ENCODE peak calls at places on chromosomes 4 and X, in seven cellular contexts. X, W, Q, U, K, Y and V are unnamed samples.

GRCh38 chr4:1328267-1329155 is 18.5 kb upstream of the UVSSA start:
- DNase-seq in X (no peak), W (peak; percentile 76), Q (no peak), U (no peak), K (no peak), Y (no peak), V (no peak)

GRCh38 chrX:39204945-39205344 is 403.7 kb downstream of the MID1IP1 start:
- DNase-seq in X (no peak), W (no peak), Q (no peak), U (no peak), K (no peak), Y (no peak), V (no peak)

GRCh38 chr4:98662619-98663225 is 4.3 kb upstream of the TSPAN5 start:
- DNase-seq in X (no peak), W (no peak), Q (peak; percentile 21), U (peak; percentile 20), K (no peak), Y (no peak), V (no peak)

GRCh38 chr4:33316033-33316432 is 2595.9 kb downstream of the PCDH7 start:
- DNase-seq in X (no peak), W (no peak), Q (no peak), U (no peak), K (peak; percentile 0), Y (no peak), V (no peak)

GRCh38 chr4:25030283-25031076 is at the start of gene LGI2:
- DNase-seq in X (peak; percentile 34), W (peak; percentile 80), Q (no peak), U (peak; percentile 73), K (peak; percentile 45), Y (peak; percentile 74), V (peak; percentile 81)

GRCh38 chrX:102833136-102833535 is 103.9 kb upstream of the RAB40AL start:
- DNase-seq in X (no peak), W (no peak), Q (no peak), U (no peak), K (peak; percentile 18), Y (no peak), V (no peak)

GRCh38 chrX:40938418-40938817 is 146.8 kb upstream of the USP9X start:
- DNase-seq in X (no peak), W (no peak), Q (no peak), U (no peak), K (peak; percentile 30), Y (no peak), V (no peak)

GRCh38 chr4:75985116-75985515 is 5.6 kb downstream of the SDAD1 start:
- DNase-seq in X (no peak), W (no peak), Q (no peak), U (no peak), K (peak; percentile 47), Y (no peak), V (no peak)

GRCh38 chr4:184215709-184216328 is 1.9 kb downstream of the ENPP6 start:
- DNase-seq in X (no peak), W (peak; percentile 55), Q (no peak), U (no peak), K (no peak), Y (no peak), V (peak; percentile 10)

GRCh38 chr4:97656034-97656720 is 487.1 kb downstream of the STPG2 start:
- DNase-seq in X (no peak), W (no peak), Q (no peak), U (no peak), K (peak; percentile 89), Y (no peak), V (no peak)

GRCh38 chr4:123477804-123478209 is 81.2 kb downstream of the SPRY1 start:
- DNase-seq in X (no peak), W (no peak), Q (peak; percentile 36), U (no peak), K (peak; percentile 86), Y (no peak), V (no peak)

GRCh38 chrX:114611018-114611619 is 27.2 kb downstream of the HTR2C start:
- DNase-seq in X (peak; percentile 46), W (no peak), Q (peak; percentile 20), U (no peak), K (peak; percentile 57), Y (no peak), V (peak; percentile 56)

GRCh38 chrX:132940727-132941162 is 17.7 kb downstream of the HS6ST2 start:
- DNase-seq in X (no peak), W (no peak), Q (no peak), U (no peak), K (no peak), Y (no peak), V (peak; percentile 14)
- TF ChIP-seq CTCF in X (peak; percentile 60), W (no peak), Q (no peak), U (no peak), K (no peak), Y (peak; percentile 68), V (peak; percentile 50)

GRCh38 chr4:28723371-28723770 is 1862.7 kb downstream of the STIM2 start:
- DNase-seq in X (no peak), W (no peak), Q (no peak), U (no peak), K (no peak), Y (no peak), V (no peak)
- TF ChIP-seq CTCF in X (no peak), W (no peak), Q (no peak), U (no peak), K (no peak), Y (no peak), V (no peak)

DNA sequence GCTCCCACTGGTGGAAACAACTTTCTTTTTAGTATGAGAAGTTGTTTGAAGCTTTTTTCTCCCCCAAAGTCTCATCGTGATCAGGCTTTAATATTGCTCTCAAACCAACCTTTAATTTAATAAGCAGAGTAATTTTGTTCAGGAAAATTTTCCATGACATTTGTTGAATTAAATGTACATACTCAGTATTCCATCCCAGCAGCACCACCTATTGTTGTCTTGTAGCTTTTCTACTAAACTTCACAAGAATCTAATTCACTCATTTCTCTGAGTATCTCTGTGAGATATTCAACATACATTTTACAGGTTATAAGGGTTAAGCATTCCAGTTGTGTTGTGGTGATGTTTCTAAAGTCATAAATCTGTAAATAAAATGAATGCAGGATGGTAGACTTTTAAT is 218.3 kb upstream of the HAND2 start:
- DNase-seq in X (no peak), W (no peak), Q (no peak), U (no peak), K (peak; percentile 55), Y (no peak), V (no peak)
- TF ChIP-seq CTCF in X (no peak), W (no peak), Q (no peak), U (no peak), K (peak; percentile 28), Y (no peak), V (no peak)

GRCh38 chr4:128225148-128225547 is 62.5 kb downstream of the PGRMC2 start:
- DNase-seq in X (no peak), W (no peak), Q (no peak), U (no peak), K (peak; percentile 60), Y (no peak), V (no peak)

GRCh38 chr4:128221556-128221955 is 66.1 kb downstream of the PGRMC2 start:
- DNase-seq in X (no peak), W (no peak), Q (no peak), U (no peak), K (no peak), Y (no peak), V (no peak)

DNA sequence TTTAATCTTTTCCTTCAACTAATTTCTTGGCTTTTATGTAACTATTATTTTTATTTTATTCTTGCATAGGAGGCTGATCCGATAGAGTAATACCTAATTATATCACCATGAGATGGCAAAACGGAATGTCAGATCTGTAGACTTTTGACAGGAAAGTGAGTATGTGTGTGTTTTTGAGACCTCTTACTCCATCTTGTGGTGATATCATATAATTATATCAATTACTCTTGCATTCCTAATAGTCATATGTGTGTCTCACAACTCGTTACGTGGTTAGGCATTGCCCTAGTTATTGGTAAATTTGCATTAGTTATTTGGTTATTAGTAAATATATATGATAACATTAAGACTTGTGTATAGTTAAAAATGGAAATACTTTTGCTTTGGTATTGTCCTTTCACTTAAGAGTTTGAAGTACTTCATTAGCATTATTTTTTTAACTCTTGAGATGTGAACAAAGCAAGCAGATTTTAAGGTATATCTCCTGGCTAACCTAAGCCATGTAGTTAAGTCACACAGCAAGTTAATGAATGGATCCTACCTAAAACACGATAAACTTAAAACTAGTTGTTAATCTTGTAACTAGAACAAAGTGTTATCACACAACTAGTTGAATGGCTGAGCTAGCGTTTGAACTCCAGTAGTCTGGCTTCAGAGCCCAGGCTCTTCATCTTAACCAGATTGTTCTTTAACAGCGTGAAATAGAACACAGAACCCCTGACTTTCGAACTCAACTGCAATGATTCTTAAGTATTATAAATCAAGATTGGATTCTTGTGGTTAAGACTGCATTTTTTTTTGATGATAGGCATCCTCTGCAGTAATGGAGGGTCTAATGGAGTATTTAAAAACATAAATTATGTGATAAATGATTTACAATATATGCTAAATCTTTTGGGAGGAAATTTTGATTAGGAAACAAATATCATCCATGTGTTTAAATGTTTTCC is 67.1 kb downstream of the PGRMC2 start:
- DNase-seq in X (no peak), W (no peak), Q (no peak), U (no peak), K (peak; percentile 62), Y (no peak), V (no peak)
- TF ChIP-seq CTCF in X (peak; percentile 58), W (no peak), Q (no peak), U (peak; percentile 48), K (peak; percentile 27), Y (peak; percentile 56), V (no peak)

DNA sequence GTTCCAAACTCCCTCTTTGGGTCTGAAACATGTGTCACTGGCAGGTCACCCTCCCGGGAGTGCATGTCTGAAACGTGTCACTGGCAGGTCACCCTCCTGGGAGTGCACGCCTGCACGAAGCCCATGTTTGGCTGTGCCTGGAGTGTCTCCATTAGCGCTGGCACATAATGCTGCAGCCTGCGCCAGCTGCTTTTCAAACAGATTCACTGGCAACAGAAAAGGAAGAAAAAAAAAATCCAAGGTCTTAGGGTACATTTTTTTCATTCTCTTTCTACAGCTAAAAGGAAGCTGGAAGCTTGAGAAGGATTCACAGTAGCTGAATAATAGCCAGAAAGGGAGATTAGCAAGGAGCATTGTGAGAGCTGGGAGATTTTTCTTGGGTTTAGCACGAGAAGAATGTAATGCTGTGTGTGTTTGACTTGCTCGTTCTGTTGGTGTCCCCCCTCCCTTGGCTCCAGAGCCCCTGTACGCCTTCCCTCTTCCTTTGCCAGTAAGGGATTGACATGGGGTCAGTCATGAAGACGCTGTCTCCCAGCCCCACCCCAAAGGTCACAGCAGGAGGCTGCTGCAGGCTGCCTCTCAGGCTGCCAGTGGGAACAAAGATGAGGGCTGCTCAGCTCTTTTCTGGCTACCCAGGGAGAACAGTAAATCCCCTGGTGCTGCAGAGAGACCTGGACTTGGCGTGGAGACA is 39.1 kb upstream of the TLR3 start:
- DNase-seq in X (no peak), W (peak; percentile 70), Q (no peak), U (peak; percentile 48), K (peak; percentile 86), Y (no peak), V (peak; percentile 9)
- TF ChIP-seq CTCF in X (no peak), W (no peak), Q (no peak), U (no peak), K (no peak), Y (no peak), V (no peak)